ENCODE peak calls at places on chromosomes 13 and 19, in four cellular contexts. E is esophagus squamous epithelium, U is NCI-H82, W is mucosa of gallbladder. V is an unnamed sample.

GRCh38 chr13:44573071-44573470 is 3.1 kb downstream of the TSC22D1 start:
- DNase-seq in W (no peak), U (peak; percentile 33), E (no peak), V (peak; percentile 59)

GRCh38 chr13:109672545-109672944 is 113.8 kb downstream of the IRS2 start:
- DNase-seq in U (no peak), E (no peak), W (no peak), V (no peak)

GRCh38 chr19:56838930-56839664 is 1.4 kb downstream of the PEG3 start:
- DNase-seq in E (peak; percentile 56), U (peak; percentile 10), W (peak; percentile 96), V (peak; percentile 99)

GRCh38 chr13:89910166-89910565 is 1437.3 kb upstream of the MIR17HG start:
- DNase-seq in W (no peak), E (no peak), U (no peak), V (no peak)

GRCh38 chr19:51660975-51661600 is 14.5 kb upstream of the SIGLEC14 start:
- DNase-seq in U (peak; percentile 87), E (no peak), W (peak; percentile 78), V (peak; percentile 81)

GRCh38 chr19:54172413-54172763 is 572 bp downstream of the TMC4 start:
- DNase-seq in E (no peak), W (no peak), U (no peak), V (no peak)

GRCh38 chr19:19626516-19627441 is 1.2 kb downstream of the LPAR2 start:
- DNase-seq in E (no peak), U (no peak), W (no peak), V (no peak)

GRCh38 chr13:99356216-99357089 is 49.3 kb upstream of the GPR183 start:
- DNase-seq in U (no peak), E (no peak), W (peak; percentile 44), V (no peak)

GRCh38 chr13:58160980-58161379 is 529.4 kb downstream of the PCDH17 start:
- DNase-seq in E (no peak), U (no peak), W (no peak), V (no peak)

GRCh38 chr19:45440873-45441654 is 17.3 kb upstream of the ERCC1 start:
- DNase-seq in W (no peak), U (peak; percentile 69), E (no peak), V (peak; percentile 88)

GRCh38 chr13:112880221-112880641 is 88.8 kb upstream of the MCF2L start:
- DNase-seq in W (no peak), E (no peak), U (no peak), V (no peak)

GRCh38 chr13:46595136-46595917 is 42.4 kb downstream of the LRCH1 start:
- DNase-seq in E (no peak), U (no peak), W (no peak), V (no peak)

GRCh38 chr13:45292176-45292575 is 48.8 kb downstream of the TPT1 start:
- DNase-seq in W (no peak), U (no peak), E (no peak), V (no peak)

GRCh38 chr13:30569901-30570576 is 47.7 kb upstream of the USPL1 start:
- DNase-seq in W (no peak), E (no peak), U (no peak), V (peak; percentile 69)

GRCh38 chr13:113014752-113015745 is 46.0 kb downstream of the MCF2L start:
- DNase-seq in E (no peak), U (no peak), W (no peak), V (no peak)

GRCh38 chr13:19910336-19911072 is 47.1 kb upstream of the ZMYM5 start:
- DNase-seq in E (no peak), U (no peak), W (peak; percentile 30), V (peak; percentile 8)

GRCh38 chr13:41700790-41701310 is 243.5 kb downstream of the RGCC start:
- DNase-seq in W (peak; percentile 25), E (no peak), U (no peak), V (no peak)

GRCh38 chr19:35399948-35400772 is 29.3 kb downstream of the GPR42 start:
- DNase-seq in W (no peak), E (no peak), U (no peak), V (no peak)

GRCh38 chr19:19464339-19465098 is 50.8 kb downstream of the TSSK6 start:
- DNase-seq in U (no peak), E (no peak), W (peak; percentile 59), V (peak; percentile 97)

GRCh38 chr13:30774214-30774730 is 38.9 kb downstream of the ALOX5AP start:
- DNase-seq in W (no peak), U (no peak), E (no peak), V (no peak)

GRCh38 chr13:19573072-19573716 is 11.9 kb upstream of the TPTE2 start:
- DNase-seq in U (no peak), E (no peak), W (no peak), V (no peak)

GRCh38 chr13:37345869-37346268 is 240.4 kb upstream of the CSNK1A1L start:
- DNase-seq in U (no peak), W (no peak), E (no peak), V (peak; percentile 7)

GRCh38 chr13:97879646-97880297 is 73.7 kb upstream of the IPO5 start:
- DNase-seq in E (no peak), U (no peak), W (no peak), V (peak; percentile 87)

GRCh38 chr13:98150836-98151489 is 8.1 kb downstream of the FARP1 start:
- DNase-seq in U (no peak), W (no peak), E (no peak), V (no peak)

GRCh38 chr13:45490068-45490467 is 25.3 kb downstream of the COG3 start:
- DNase-seq in W (no peak), U (peak; percentile 58), E (no peak), V (peak; percentile 37)

GRCh38 chr13:32638739-32639138 is 52.5 kb downstream of the PDS5B start:
- DNase-seq in U (no peak), E (no peak), W (no peak), V (no peak)

GRCh38 chr19:44573647-44574046 is 39.7 kb upstream of the IGSF23 start:
- DNase-seq in U (no peak), W (no peak), E (no peak), V (no peak)

GRCh38 chr13:108957369-108958012 is 328.1 kb downstream of the MYO16 start:
- DNase-seq in E (no peak), W (no peak), U (no peak), V (peak; percentile 60)

GRCh38 chr13:110592670-110593069 is 22.7 kb upstream of the NAXD start:
- DNase-seq in W (no peak), E (no peak), U (no peak), V (no peak)

GRCh38 chr19:1514986-1515721 is 2.3 kb upstream of the ADAMTSL5 start:
- DNase-seq in W (no peak), U (no peak), E (no peak), V (no peak)

GRCh38 chr19:28700176-28700575 is 512.8 kb downstream of the UQCRFS1 start:
- DNase-seq in U (no peak), W (no peak), E (no peak), V (no peak)

GRCh38 chr13:46679369-46680180 is 117.4 kb downstream of the ESD start:
- DNase-seq in W (peak; percentile 50), E (no peak), U (peak; percentile 59), V (no peak)